ENCODE peak calls at places on chromosomes 12 and 14, in eight cellular contexts. W is epithelial cell of proximal tubule; X is KG1; Y is MM.1S; V is trophoblast cell; A is retina; P is epithelial cell of prostate; E is activated CD4-positive, alpha-beta memory T cell treated with anti-CD3 and anti-CD28 coated beads for 36 hours. S is an unnamed sample.
A peak's percentile ranks its signal among the peaks of the same experiment; 100 is the strongest.

GRCh38 chr12:26017484-26018211 is 59.2 kb downstream of the RASSF8 start:
- DNase-seq in W (no peak), X (peak; percentile 22), Y (peak; percentile 37), V (peak; percentile 50), A (peak; percentile 47), P (no peak), E (no peak), S (peak; percentile 30)

GRCh38 chr12:3113671-3114070 is 36.5 kb downstream of the TSPAN9 start:
- DNase-seq in W (no peak), X (no peak), Y (no peak), V (no peak), A (no peak), P (no peak), E (no peak), S (no peak)

GRCh38 chr12:79174656-79175055 is 310.1 kb downstream of the SYT1 start:
- DNase-seq in W (peak; percentile 4), X (no peak), Y (peak; percentile 55), V (peak; percentile 53), A (no peak), P (peak; percentile 5), E (no peak), S (no peak)

GRCh38 chr12:46439793-46440511 is 67.4 kb upstream of the SLC38A2 start:
- DNase-seq in W (no peak), X (no peak), Y (no peak), V (no peak), A (no peak), P (no peak), E (no peak), S (no peak)

GRCh38 chr14:76320975-76321374 is 55.0 kb upstream of the ESRRB start:
- DNase-seq in W (no peak), X (no peak), Y (no peak), V (no peak), A (no peak), P (no peak), E (no peak), S (no peak)

GRCh38 chr14:54565236-54566151 is 1.4 kb upstream of the SAMD4A start:
- DNase-seq in W (no peak), X (no peak), Y (peak; percentile 75), V (peak; percentile 96), A (peak; percentile 79), P (no peak), E (peak; percentile 86), S (peak; percentile 68)

GRCh38 chr14:63770187-63770807 is 42.4 kb upstream of the SGPP1 start:
- DNase-seq in W (no peak), X (peak; percentile 49), Y (peak; percentile 34), V (peak; percentile 72), A (no peak), P (no peak), E (peak; percentile 54), S (no peak)

GRCh38 chr12:101027200-101027599 is 182.8 kb downstream of the SLC5A8 start:
- DNase-seq in W (no peak), X (no peak), Y (no peak), V (no peak), A (no peak), P (no peak), E (no peak), S (peak; percentile 64)

GRCh38 chr12:94714378-94714777 is 64.0 kb upstream of the TMCC3 start:
- DNase-seq in W (peak; percentile 59), X (no peak), Y (peak; percentile 47), V (no peak), A (peak; percentile 44), P (peak; percentile 68), E (no peak), S (peak; percentile 77)

GRCh38 chr14:97177016-97177415 is 379.8 kb downstream of the VRK1 start:
- DNase-seq in W (no peak), X (peak; percentile 45), Y (peak; percentile 36), V (peak; percentile 75), A (no peak), P (no peak), E (peak; percentile 36), S (no peak)

GRCh38 chr14:22811752-22812151 is 3.5 kb downstream of the SLC7A7 start:
- DNase-seq in W (no peak), X (no peak), Y (peak; percentile 23), V (peak; percentile 52), A (no peak), P (no peak), E (no peak), S (no peak)

GRCh38 chr12:69648476-69648875 is 37.8 kb upstream of the LRRC10 start:
- DNase-seq in W (peak; percentile 98), X (no peak), Y (no peak), V (peak; percentile 97), A (no peak), P (peak; percentile 20), E (no peak), S (no peak)